ENCODE peak calls at places on chromosomes 1 and 21, in nine cellular contexts. One of them, this sample, is unnamed.

GRCh38 chr1:115182012-115182715 is 92.9 kb upstream of the TSPAN2 start:
- DNase-seq in transverse colon: no peak
- DNase-seq in prostate gland: no peak
- DNase-seq in suprapubic skin: no peak
- DNase-seq in stomach: no peak
- DNase-seq in Panc1: no peak
- DNase-seq in HCT116: no peak
- DNase-seq in GM12892: no peak
- DNase-seq in SK-N-SH: no peak
- DNase-seq in this sample: no peak

GRCh38 chr1:223739366-223740057 is 27.2 kb downstream of the CAPN2 start:
- DNase-seq in transverse colon: peak
- DNase-seq in prostate gland: peak
- DNase-seq in suprapubic skin: no peak
- DNase-seq in stomach: peak
- DNase-seq in Panc1: no peak
- DNase-seq in HCT116: no peak
- DNase-seq in GM12892: no peak
- DNase-seq in SK-N-SH: no peak
- DNase-seq in this sample: peak

GRCh38 chr1:209674957-209675566 is at the start of gene G0S2:
- DNase-seq in transverse colon: peak
- DNase-seq in prostate gland: peak
- DNase-seq in suprapubic skin: no peak
- DNase-seq in stomach: peak
- DNase-seq in Panc1: no peak
- DNase-seq in HCT116: no peak
- DNase-seq in GM12892: peak
- DNase-seq in SK-N-SH: peak
- DNase-seq in this sample: no peak

GRCh38 chr1:183693521-183693920 is 40.4 kb upstream of the APOBEC4 start:
- DNase-seq in transverse colon: no peak
- DNase-seq in prostate gland: no peak
- DNase-seq in suprapubic skin: no peak
- DNase-seq in stomach: no peak
- DNase-seq in Panc1: no peak
- DNase-seq in HCT116: no peak
- DNase-seq in GM12892: no peak
- DNase-seq in SK-N-SH: no peak
- DNase-seq in this sample: no peak

GRCh38 chr1:119974013-119974412 is 77.7 kb upstream of the ADAM30 start:
- DNase-seq in transverse colon: no peak
- DNase-seq in prostate gland: peak
- DNase-seq in suprapubic skin: no peak
- DNase-seq in stomach: no peak
- DNase-seq in Panc1: no peak
- DNase-seq in HCT116: no peak
- DNase-seq in GM12892: no peak
- DNase-seq in SK-N-SH: no peak
- DNase-seq in this sample: no peak

GRCh38 chr1:13808729-13809131 is 108.7 kb downstream of the PRDM2 start:
- DNase-seq in transverse colon: no peak
- DNase-seq in prostate gland: no peak
- DNase-seq in suprapubic skin: no peak
- DNase-seq in stomach: no peak
- DNase-seq in Panc1: no peak
- DNase-seq in HCT116: no peak
- DNase-seq in GM12892: no peak
- DNase-seq in SK-N-SH: no peak
- DNase-seq in this sample: no peak

GRCh38 chr1:23558872-23559135 is 497 bp downstream of the ID3 start:
- DNase-seq in transverse colon: no peak
- DNase-seq in prostate gland: no peak
- DNase-seq in suprapubic skin: no peak
- DNase-seq in stomach: no peak
- DNase-seq in Panc1: no peak
- DNase-seq in HCT116: no peak
- DNase-seq in GM12892: no peak
- DNase-seq in SK-N-SH: no peak
- DNase-seq in this sample: no peak

GRCh38 chr1:5769146-5769545 is 223.1 kb downstream of the NPHP4 start:
- DNase-seq in transverse colon: no peak
- DNase-seq in prostate gland: no peak
- DNase-seq in suprapubic skin: no peak
- DNase-seq in stomach: no peak
- DNase-seq in Panc1: no peak
- DNase-seq in HCT116: no peak
- DNase-seq in GM12892: no peak
- DNase-seq in SK-N-SH: no peak
- DNase-seq in this sample: no peak

GRCh38 chr21:44865561-44866280 is 7.8 kb downstream of the PTTG1IP start:
- DNase-seq in transverse colon: no peak
- DNase-seq in prostate gland: no peak
- DNase-seq in suprapubic skin: no peak
- DNase-seq in stomach: peak
- DNase-seq in Panc1: no peak
- DNase-seq in HCT116: no peak
- DNase-seq in GM12892: no peak
- DNase-seq in SK-N-SH: no peak
- DNase-seq in this sample: no peak

GRCh38 chr1:46903481-46903880 is 37.8 kb downstream of the CYP4A11 start:
- DNase-seq in transverse colon: no peak
- DNase-seq in prostate gland: peak
- DNase-seq in suprapubic skin: no peak
- DNase-seq in stomach: peak
- DNase-seq in Panc1: no peak
- DNase-seq in HCT116: no peak
- DNase-seq in GM12892: no peak
- DNase-seq in SK-N-SH: no peak
- DNase-seq in this sample: peak

GRCh38 chr21:44874497-44875331 is 1.2 kb upstream of the PTTG1IP start:
- DNase-seq in transverse colon: peak
- DNase-seq in prostate gland: peak
- DNase-seq in suprapubic skin: no peak
- DNase-seq in stomach: peak
- DNase-seq in Panc1: no peak
- DNase-seq in HCT116: no peak
- DNase-seq in GM12892: no peak
- DNase-seq in SK-N-SH: no peak
- DNase-seq in this sample: peak

GRCh38 chr1:221779771-221780170 is 37.9 kb upstream of the DUSP10 start:
- DNase-seq in transverse colon: no peak
- DNase-seq in prostate gland: no peak
- DNase-seq in suprapubic skin: no peak
- DNase-seq in stomach: no peak
- DNase-seq in Panc1: no peak
- DNase-seq in HCT116: no peak
- DNase-seq in GM12892: no peak
- DNase-seq in SK-N-SH: no peak
- DNase-seq in this sample: no peak

GRCh38 chr1:221777434-221778072 is 35.7 kb upstream of the DUSP10 start:
- DNase-seq in transverse colon: no peak
- DNase-seq in prostate gland: no peak
- DNase-seq in suprapubic skin: no peak
- DNase-seq in stomach: no peak
- DNase-seq in Panc1: no peak
- DNase-seq in HCT116: no peak
- DNase-seq in GM12892: no peak
- DNase-seq in SK-N-SH: no peak
- DNase-seq in this sample: no peak

GRCh38 chr1:221778125-221778524 is 36.2 kb upstream of the DUSP10 start:
- DNase-seq in transverse colon: no peak
- DNase-seq in prostate gland: no peak
- DNase-seq in suprapubic skin: no peak
- DNase-seq in stomach: no peak
- DNase-seq in Panc1: no peak
- DNase-seq in HCT116: no peak
- DNase-seq in GM12892: no peak
- DNase-seq in SK-N-SH: no peak
- DNase-seq in this sample: no peak

GRCh38 chr1:221780175-221780574 is 38.3 kb upstream of the DUSP10 start:
- DNase-seq in transverse colon: no peak
- DNase-seq in prostate gland: no peak
- DNase-seq in suprapubic skin: no peak
- DNase-seq in stomach: no peak
- DNase-seq in Panc1: no peak
- DNase-seq in HCT116: no peak
- DNase-seq in GM12892: no peak
- DNase-seq in SK-N-SH: no peak
- DNase-seq in this sample: no peak

DNA sequence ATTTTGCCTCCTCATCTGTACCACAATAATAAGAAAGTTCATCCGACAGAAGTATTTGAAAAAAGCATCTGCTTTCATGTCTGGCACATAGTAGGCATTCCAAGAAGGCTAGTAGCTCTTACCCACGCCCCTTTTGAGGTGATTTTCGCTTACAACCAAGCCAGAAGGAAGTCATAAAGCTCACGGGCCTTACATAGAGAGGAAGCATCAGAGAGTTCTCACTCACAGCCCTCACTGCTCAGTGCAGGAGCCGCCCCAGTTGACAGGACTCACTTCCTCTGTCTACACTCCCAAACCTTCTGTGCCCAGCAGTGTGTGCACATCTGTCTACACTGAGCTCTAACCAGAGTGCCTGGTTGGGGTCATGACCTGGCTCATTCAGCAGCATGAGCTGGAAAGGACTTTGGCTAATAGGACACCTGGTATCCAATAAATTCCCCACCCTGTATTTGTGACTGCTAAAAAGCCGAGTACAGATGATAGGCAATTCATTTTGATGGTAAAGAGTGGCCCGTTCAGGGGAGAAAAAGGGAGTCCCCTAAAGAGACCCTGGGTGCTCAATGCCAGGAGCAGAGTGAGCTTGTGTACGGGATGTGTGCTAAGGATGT is 36.8 kb upstream of the DUSP10 start:
- DNase-seq in transverse colon: peak
- DNase-seq in prostate gland: no peak
- DNase-seq in suprapubic skin: no peak
- DNase-seq in stomach: no peak
- DNase-seq in Panc1: no peak
- DNase-seq in HCT116: no peak
- DNase-seq in GM12892: no peak
- DNase-seq in SK-N-SH: no peak
- DNase-seq in this sample: no peak
- TF ChIP-seq POLR2AphosphoS5 in transverse colon: no peak
- TF ChIP-seq POLR2AphosphoS5 in prostate gland: no peak
- TF ChIP-seq POLR2AphosphoS5 in suprapubic skin: no peak
- TF ChIP-seq POLR2AphosphoS5 in stomach: no peak
- TF ChIP-seq POLR2AphosphoS5 in Panc1: no peak
- TF ChIP-seq POLR2AphosphoS5 in HCT116: no peak
- TF ChIP-seq POLR2AphosphoS5 in GM12892: peak
- TF ChIP-seq POLR2AphosphoS5 in SK-N-SH: no peak
- TF ChIP-seq POLR2AphosphoS5 in this sample: no peak

GRCh38 chr1:173866462-173866861 is 1.3 kb downstream of the GAS5 start:
- DNase-seq in transverse colon: no peak
- DNase-seq in prostate gland: no peak
- DNase-seq in suprapubic skin: no peak
- DNase-seq in stomach: no peak
- DNase-seq in Panc1: no peak
- DNase-seq in HCT116: no peak
- DNase-seq in GM12892: no peak
- DNase-seq in SK-N-SH: no peak
- DNase-seq in this sample: no peak

GRCh38 chr1:173865468-173866164 is 2.2 kb downstream of the GAS5 start:
- DNase-seq in transverse colon: no peak
- DNase-seq in prostate gland: no peak
- DNase-seq in suprapubic skin: no peak
- DNase-seq in stomach: no peak
- DNase-seq in Panc1: no peak
- DNase-seq in HCT116: no peak
- DNase-seq in GM12892: no peak
- DNase-seq in SK-N-SH: no peak
- DNase-seq in this sample: no peak

GRCh38 chr1:173863224-173864151 is 4.3 kb downstream of the GAS5 start:
- DNase-seq in transverse colon: no peak
- DNase-seq in prostate gland: no peak
- DNase-seq in suprapubic skin: no peak
- DNase-seq in stomach: no peak
- DNase-seq in Panc1: no peak
- DNase-seq in HCT116: no peak
- DNase-seq in GM12892: no peak
- DNase-seq in SK-N-SH: no peak
- DNase-seq in this sample: no peak

GRCh38 chr1:173862769-173863223 is 5.0 kb downstream of the GAS5 start:
- DNase-seq in transverse colon: no peak
- DNase-seq in prostate gland: no peak
- DNase-seq in suprapubic skin: no peak
- DNase-seq in stomach: no peak
- DNase-seq in Panc1: no peak
- DNase-seq in HCT116: no peak
- DNase-seq in GM12892: no peak
- DNase-seq in SK-N-SH: no peak
- DNase-seq in this sample: no peak

GRCh38 chr1:173864179-173864867 is 3.5 kb downstream of the GAS5 start:
- DNase-seq in transverse colon: no peak
- DNase-seq in prostate gland: no peak
- DNase-seq in suprapubic skin: no peak
- DNase-seq in stomach: no peak
- DNase-seq in Panc1: no peak
- DNase-seq in HCT116: no peak
- DNase-seq in GM12892: no peak
- DNase-seq in SK-N-SH: no peak
- DNase-seq in this sample: no peak
- TF ChIP-seq POLR2AphosphoS5 in transverse colon: no peak
- TF ChIP-seq POLR2AphosphoS5 in prostate gland: no peak
- TF ChIP-seq POLR2AphosphoS5 in suprapubic skin: no peak
- TF ChIP-seq POLR2AphosphoS5 in stomach: no peak
- TF ChIP-seq POLR2AphosphoS5 in Panc1: no peak
- TF ChIP-seq POLR2AphosphoS5 in HCT116: peak
- TF ChIP-seq POLR2AphosphoS5 in GM12892: peak
- TF ChIP-seq POLR2AphosphoS5 in SK-N-SH: no peak
- TF ChIP-seq POLR2AphosphoS5 in this sample: no peak

GRCh38 chr1:21937372-21938121 is 437 bp upstream of the HSPG2 start:
- DNase-seq in transverse colon: peak
- DNase-seq in prostate gland: peak
- DNase-seq in suprapubic skin: no peak
- DNase-seq in stomach: peak
- DNase-seq in Panc1: no peak
- DNase-seq in HCT116: peak
- DNase-seq in GM12892: peak
- DNase-seq in SK-N-SH: peak
- DNase-seq in this sample: peak
- TF ChIP-seq POLR2AphosphoS5 in transverse colon: peak
- TF ChIP-seq POLR2AphosphoS5 in prostate gland: peak
- TF ChIP-seq POLR2AphosphoS5 in suprapubic skin: no peak
- TF ChIP-seq POLR2AphosphoS5 in stomach: peak
- TF ChIP-seq POLR2AphosphoS5 in Panc1: no peak
- TF ChIP-seq POLR2AphosphoS5 in HCT116: peak
- TF ChIP-seq POLR2AphosphoS5 in GM12892: no peak
- TF ChIP-seq POLR2AphosphoS5 in SK-N-SH: no peak
- TF ChIP-seq POLR2AphosphoS5 in this sample: peak

DNA sequence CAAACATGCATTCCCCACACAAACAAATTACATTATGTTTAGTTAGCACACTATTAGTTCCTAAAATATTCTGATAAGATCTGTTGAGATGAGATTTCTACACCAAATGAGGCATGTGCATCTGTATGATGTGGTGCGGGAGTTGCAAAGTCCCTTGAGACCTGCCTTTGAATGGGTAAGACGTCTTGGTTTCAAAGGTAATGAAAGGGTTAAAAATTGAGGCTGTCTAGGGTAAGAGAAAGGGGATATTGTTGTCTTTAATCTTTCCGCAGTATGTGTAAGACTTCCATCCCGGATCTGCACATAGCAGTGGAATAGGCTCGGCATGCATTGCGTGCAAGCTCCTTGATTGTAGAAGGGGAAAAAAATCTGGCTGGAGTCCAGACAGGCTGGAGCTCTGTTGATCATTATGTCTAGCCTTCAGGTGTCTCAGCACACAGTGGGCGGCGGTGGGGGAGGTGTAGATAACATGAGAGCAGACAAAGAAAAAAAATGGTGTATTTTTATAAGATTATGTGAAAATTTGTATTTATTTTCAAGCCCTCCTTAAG is 296.6 kb downstream of the PTPRC start:
- DNase-seq in transverse colon: peak
- DNase-seq in prostate gland: peak
- DNase-seq in suprapubic skin: peak
- DNase-seq in stomach: peak
- DNase-seq in Panc1: peak
- DNase-seq in HCT116: peak
- DNase-seq in GM12892: no peak
- DNase-seq in SK-N-SH: peak
- DNase-seq in this sample: peak
- TF ChIP-seq POLR2AphosphoS5 in transverse colon: peak
- TF ChIP-seq POLR2AphosphoS5 in prostate gland: no peak
- TF ChIP-seq POLR2AphosphoS5 in suprapubic skin: no peak
- TF ChIP-seq POLR2AphosphoS5 in stomach: no peak
- TF ChIP-seq POLR2AphosphoS5 in Panc1: peak
- TF ChIP-seq POLR2AphosphoS5 in HCT116: peak
- TF ChIP-seq POLR2AphosphoS5 in GM12892: no peak
- TF ChIP-seq POLR2AphosphoS5 in SK-N-SH: peak
- TF ChIP-seq POLR2AphosphoS5 in this sample: no peak

This sample was measured in breast epithelium.